ENCODE peak calls at places on chromosomes 6 and 20, in seven cellular contexts. G is endothelial cell, A is adrenal gland, I is cardiac muscle cell, K is GM10248, Y is IMR-90, R is mammary epithelial cell. J is an unnamed sample.

GRCh38 chr6:118860880-118861279 is 33.1 kb upstream of the ASF1A start:
- DNase-seq in I (no peak), Y (no peak), A (no peak), G (no peak), R (no peak), K (no peak), J (no peak)

GRCh38 chr6:53647437-53648094 is 18.0 kb downstream of the KLHL31 start:
- DNase-seq in G (no peak), R (peak), Y (no peak), I (no peak), K (peak), A (no peak), J (no peak)

GRCh38 chr20:39850236-39850635 is 838.8 kb downstream of the MAFB start:
- DNase-seq in R (no peak), A (no peak), I (no peak), G (no peak), Y (no peak), K (no peak), J (no peak)

GRCh38 chr20:58749098-58749766 is 56.6 kb downstream of the NPEPL1 start:
- DNase-seq in K (no peak), A (no peak), R (no peak), G (no peak), I (no peak), Y (no peak), J (no peak)

GRCh38 chr6:142784344-142784743 is 160.6 kb downstream of the HIVEP2 start:
- DNase-seq in K (peak), I (no peak), A (no peak), G (no peak), Y (no peak), R (no peak), J (no peak)

GRCh38 chr6:149925253-149925973 is 2.5 kb upstream of the RAET1G start:
- DNase-seq in A (peak), R (no peak), I (peak), G (peak), Y (no peak), K (no peak), J (peak)

GRCh38 chr6:15260099-15260821 is 14.4 kb downstream of the JARID2 start:
- DNase-seq in K (no peak), Y (peak), A (peak), G (no peak), R (no peak), I (peak), J (no peak)

GRCh38 chr6:7200598-7201443 is 93.1 kb downstream of the RREB1 start:
- DNase-seq in K (no peak), A (no peak), G (no peak), R (peak), Y (no peak), I (no peak), J (no peak)

GRCh38 chr6:111724505-111724904 is 118.8 kb upstream of the TRAF3IP2 start:
- DNase-seq in A (no peak), G (no peak), I (no peak), Y (no peak), R (no peak), K (peak), J (no peak)

GRCh38 chr6:16625319-16626240 is 135.7 kb downstream of the ATXN1 start:
- DNase-seq in A (no peak), I (no peak), K (no peak), Y (peak), R (no peak), G (no peak), J (no peak)

DNA sequence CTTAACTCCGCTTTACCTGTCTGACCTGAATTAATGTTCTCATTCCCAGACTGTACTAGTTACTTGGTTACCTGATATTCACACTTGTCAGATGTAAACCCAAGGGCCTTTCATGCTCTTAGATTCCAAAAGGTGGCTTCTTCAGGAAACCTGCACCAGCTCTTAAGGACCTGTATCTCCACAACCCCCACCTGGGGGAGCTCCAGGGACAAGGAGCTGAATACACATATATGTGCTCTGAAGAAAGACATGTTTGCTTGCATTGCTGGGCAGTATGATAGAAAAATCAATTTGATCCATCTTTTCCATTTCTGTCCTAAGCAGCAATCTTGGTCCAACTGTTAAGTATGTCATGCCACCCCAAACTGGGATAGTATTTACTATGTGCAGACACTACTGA is 64.8 kb upstream of the POU3F2 start:
- DNase-seq in G (peak), Y (peak), K (no peak), A (no peak), I (peak), R (peak), J (no peak)
- TF ChIP-seq CTCF in G (no peak), Y (no peak), K (peak), A (no peak), I (no peak), R (peak), J (no peak)

DNA sequence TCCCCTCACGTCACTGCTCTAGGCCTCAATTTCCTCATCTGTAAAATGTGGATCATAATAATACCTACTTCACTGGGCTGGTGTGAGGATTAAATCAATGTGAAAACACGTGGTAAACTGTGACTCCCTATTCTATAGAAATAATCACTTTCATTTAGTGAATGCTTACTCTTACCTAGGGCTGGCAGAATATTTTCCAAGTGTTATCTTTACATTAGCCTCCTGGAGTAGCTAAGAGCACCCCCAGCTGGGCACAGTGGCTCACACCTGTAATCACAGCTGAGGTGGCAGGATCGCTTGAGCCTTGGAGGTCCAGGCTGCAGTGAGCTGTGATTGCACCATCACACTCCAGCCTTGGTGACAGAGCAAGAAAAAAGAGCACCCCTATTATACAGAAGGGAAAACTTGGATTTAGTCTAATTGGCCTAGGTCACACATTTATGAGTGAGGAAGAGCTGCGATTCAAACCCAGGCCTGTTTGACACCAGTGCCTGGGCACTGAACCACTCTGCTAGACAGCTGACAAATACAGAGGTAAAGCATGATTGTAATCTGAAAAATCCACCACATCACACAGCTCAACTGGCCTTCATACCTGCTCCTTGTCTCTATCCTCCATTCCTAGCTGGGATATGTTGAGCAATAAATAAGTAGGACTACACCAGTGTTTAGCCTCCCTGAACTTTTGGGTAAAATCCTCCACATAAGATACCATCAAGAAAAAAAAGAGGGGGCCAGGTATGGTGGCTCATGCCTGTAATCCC is 1.4 kb upstream of the SNTA1 start:
- DNase-seq in R (no peak), Y (no peak), A (no peak), I (no peak), K (no peak), G (no peak), J (peak)
- TF ChIP-seq CTCF in R (peak), Y (peak), A (no peak), I (no peak), K (peak), G (no peak), J (no peak)

GRCh38 chr6:11123978-11124377 is 12.5 kb upstream of the ERVFRD-1 start:
- DNase-seq in R (no peak), G (no peak), Y (no peak), A (no peak), I (no peak), K (no peak), J (no peak)
- TF ChIP-seq CTCF in R (peak), G (no peak), Y (no peak), A (no peak), I (peak), K (no peak), J (no peak)

GRCh38 chr20:44959082-44959895 is 908 bp downstream of the TOMM34 start:
- DNase-seq in K (peak), I (peak), G (no peak), R (peak), Y (peak), A (peak), J (peak)
- TF ChIP-seq CTCF in K (no peak), I (peak), G (no peak), R (no peak), Y (peak), A (no peak), J (no peak)

GRCh38 chr20:25247100-25247665 is 702 bp upstream of the PYGB start:
- DNase-seq in R (peak), K (no peak), A (peak), G (peak), I (peak), Y (peak), J (peak)
- TF ChIP-seq CTCF in R (peak), K (peak), A (peak), G (no peak), I (peak), Y (peak), J (peak)

GRCh38 chr20:41618807-41619294 is 674 bp upstream of the CHD6 start:
- DNase-seq in Y (no peak), I (no peak), G (no peak), R (peak), K (no peak), A (no peak), J (no peak)
- TF ChIP-seq CTCF in Y (no peak), I (no peak), G (no peak), R (no peak), K (no peak), A (no peak), J (no peak)

DNA sequence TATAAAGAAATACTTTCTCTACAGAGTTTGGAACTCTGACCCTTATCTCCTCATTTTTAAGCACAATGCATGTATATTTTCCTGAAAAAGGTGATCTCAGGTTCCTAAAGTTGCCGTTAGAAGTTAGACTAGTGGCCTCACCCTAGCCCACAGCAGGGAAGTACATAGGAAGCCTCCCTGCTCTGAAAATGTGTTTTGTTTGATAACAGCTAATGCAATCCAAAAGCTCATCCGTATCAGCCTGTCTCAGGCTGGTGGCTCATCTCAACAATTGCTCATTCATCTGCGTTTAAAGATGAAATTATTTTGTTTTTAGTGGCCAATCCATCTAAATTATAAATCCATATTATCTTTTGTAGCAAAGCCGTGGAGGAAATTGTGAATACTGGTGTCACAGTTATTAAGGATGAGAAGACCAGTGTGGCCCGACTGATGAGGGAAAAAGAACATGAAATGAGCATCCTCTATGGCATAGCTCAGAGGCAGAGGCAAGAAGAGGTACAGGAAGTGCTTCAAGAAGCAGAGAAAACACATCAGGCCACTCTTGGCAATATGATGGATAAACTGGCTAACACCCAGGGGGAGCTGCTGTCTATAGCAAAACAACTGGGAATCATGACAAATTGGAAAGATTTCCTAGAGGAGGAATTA is 20.1 kb downstream of the C6orf163 start:
- DNase-seq in A (no peak), K (no peak), Y (no peak), R (no peak), G (no peak), I (no peak), J (no peak)
- TF ChIP-seq CTCF in A (no peak), K (no peak), Y (no peak), R (no peak), G (no peak), I (no peak), J (no peak)

DNA sequence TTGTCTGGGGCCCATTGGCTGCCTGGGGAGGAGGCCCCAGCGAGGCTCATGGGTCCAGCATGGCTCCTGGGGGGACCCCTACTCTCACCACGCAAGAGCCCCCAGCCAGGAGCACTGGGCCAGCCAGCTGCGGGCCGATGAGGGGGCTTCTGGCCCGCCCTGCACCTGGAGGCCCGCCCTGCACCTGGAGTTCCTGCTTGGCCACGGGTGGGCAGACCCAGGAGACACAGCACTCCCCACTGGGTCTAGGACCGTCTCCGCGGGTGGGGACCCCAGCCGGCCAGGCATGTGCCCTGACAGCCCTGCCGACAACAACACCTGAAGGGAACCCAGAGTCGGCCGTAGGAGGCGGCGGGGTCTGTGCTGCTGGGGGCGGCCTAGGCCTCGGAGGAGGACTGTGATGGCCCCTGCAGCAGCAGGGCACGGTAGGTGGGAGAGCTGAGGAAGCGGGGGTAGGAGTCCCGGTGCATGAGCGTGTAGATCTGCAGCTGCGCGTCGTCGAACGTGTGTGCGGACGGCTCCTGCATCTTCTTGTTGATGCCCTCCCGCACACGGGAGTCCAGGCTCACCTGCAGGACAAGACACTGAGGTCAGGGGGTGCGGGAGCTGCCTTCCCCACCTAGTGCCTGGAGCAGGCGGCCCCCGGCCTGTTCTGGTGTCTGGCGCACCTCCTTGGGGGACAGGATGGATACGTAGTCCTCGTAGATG is 5.7 kb downstream of the RGS19 start:
- DNase-seq in A (no peak), I (no peak), R (no peak), K (no peak), G (no peak), Y (no peak), J (no peak)
- TF ChIP-seq CTCF in A (no peak), I (no peak), R (no peak), K (no peak), G (no peak), Y (no peak), J (no peak)

J was measured in testis.